ENCODE peak calls at places on chromosome X, in ten cellular contexts. Z is hepatic stellate cell; L is suprapubic skin; C is mucosa of descending colon; Y is kidney tubule cell; F is activated naive CD8-positive, alpha-beta T cell treated with anti-CD3 and anti-CD28 coated beads, Interleukin-2, amount 50 U/mL, for 24 hours; D is EH; N is activated CD8-positive, alpha-beta T cell treated with anti-CD3 and anti-CD28 coated beads, Interleukin-2, amount 10 ng/mL, durations not matched to agents 7 days and 5 days; S is putamen; X is T-helper 2 cell. J is an unnamed sample.
A peak's percentile ranks its signal among the peaks of the same experiment; 100 is the strongest.

GRCh38 chrX:53678667-53679066 is 7.9 kb downstream of the HUWE1 start:
- DNase-seq in F (no peak), L (no peak), D (peak; percentile 6), S (no peak), X (no peak), Y (no peak), N (no peak), Z (no peak), C (no peak), J (no peak)

GRCh38 chrX:139559383-139560042 is 29.0 kb downstream of the F9 start:
- DNase-seq in Z (peak; percentile 4), S (peak; percentile 16), C (no peak), Y (peak; percentile 69), F (no peak), D (peak; percentile 29), L (no peak), X (no peak), N (peak; percentile 30), J (no peak)

GRCh38 chrX:13489451-13489850 is 80.0 kb upstream of the EGFL6 start:
- DNase-seq in D (peak; percentile 57), X (no peak), S (no peak), N (no peak), C (no peak), L (peak; percentile 83), Z (no peak), Y (peak; percentile 72), F (no peak), J (no peak)

GRCh38 chrX:24169211-24169610 is 19.7 kb downstream of the ZFX start:
- DNase-seq in S (no peak), F (no peak), L (no peak), C (no peak), X (no peak), D (no peak), Z (no peak), N (no peak), Y (no peak), J (no peak)

GRCh38 chrX:129665916-129666644 is 11.3 kb upstream of the APLN start:
- DNase-seq in Z (peak; percentile 58), Y (peak; percentile 91), S (no peak), D (peak; percentile 87), N (no peak), F (no peak), C (no peak), L (no peak), X (no peak), J (no peak)

GRCh38 chrX:103552236-103552635 is 32.9 kb upstream of the RAB40A start:
- DNase-seq in C (no peak), D (no peak), Y (no peak), X (no peak), L (no peak), S (no peak), N (no peak), Z (no peak), F (no peak), J (no peak)

GRCh38 chrX:6574762-6575161 is 39.8 kb upstream of the VCX3A start:
- DNase-seq in Z (no peak), L (no peak), F (no peak), D (no peak), S (no peak), C (no peak), X (no peak), Y (no peak), N (no peak), J (no peak)

GRCh38 chrX:44314259-44314734 is 29.2 kb downstream of the EFHC2 start:
- DNase-seq in Y (peak; percentile 46), L (no peak), X (no peak), D (no peak), S (no peak), F (peak; percentile 6), C (no peak), N (no peak), Z (no peak), J (peak; percentile 82)

GRCh38 chrX:42246814-42247213 is 323.5 kb upstream of the CASK start:
- DNase-seq in X (no peak), F (no peak), S (peak; percentile 56), C (no peak), L (no peak), N (no peak), Z (no peak), D (no peak), Y (no peak), J (no peak)

GRCh38 chrX:134512566-134512965 is 52.6 kb downstream of the HPRT1 start:
- DNase-seq in F (no peak), X (no peak), Y (peak; percentile 96), S (peak; percentile 2), D (peak; percentile 75), C (no peak), Z (peak; percentile 56), N (no peak), L (no peak), J (no peak)

GRCh38 chrX:136587532-136587931 is 55.5 kb downstream of the VGLL1 start:
- DNase-seq in C (no peak), Y (no peak), N (no peak), L (no peak), X (no peak), S (no peak), D (no peak), Z (no peak), F (no peak), J (no peak)

GRCh38 chrX:40473460-40474204 is 107.1 kb upstream of the ATP6AP2 start:
- DNase-seq in D (no peak), C (no peak), F (peak; percentile 27), X (no peak), Y (no peak), L (no peak), N (peak; percentile 24), S (no peak), Z (no peak), J (no peak)

GRCh38 chrX:149916745-149917392 is 12.5 kb upstream of the HSFX4 start:
- DNase-seq in X (no peak), S (no peak), N (no peak), L (no peak), Y (no peak), Z (no peak), D (no peak), C (no peak), F (no peak), J (no peak)

J was measured in cardiac septum.